ENCODE peak calls at places on chromosomes 1 and 21, in eight cellular contexts. Z is ovary; K is CD4-positive, alpha-beta T cell; G is psoas muscle; Y is pancreas; O is endodermal cell; F is upper lobe of left lung; Q is upper lobe of right lung. J is an unnamed sample. For H3K27me3, the result is how much of the 10 kb centered on the place peaks cover.

GRCh38 chr1:175628548-175629317 is 114.7 kb downstream of the TNR start:
- DNase-seq in O (no peak), F (no peak), G (peak), Q (no peak), K (no peak), Y (no peak), Z (no peak), J (no peak)

GRCh38 chr21:32411366-32412161 is 942 bp upstream of the EVA1C start:
- DNase-seq in G (peak), K (peak), O (peak), Y (peak), Q (peak), Z (peak), F (peak), J (peak)

GRCh38 chr1:88647749-88648415 is 36.2 kb upstream of the PKN2 start:
- DNase-seq in G (no peak), K (no peak), Z (no peak), O (no peak), Q (no peak), F (no peak), Y (no peak), J (no peak)

GRCh38 chr1:832136-832535 is 91.6 kb upstream of the SAMD11 start:
- DNase-seq in F (no peak), Z (no peak), O (no peak), Q (no peak), Y (no peak), K (no peak), G (no peak), J (no peak)

GRCh38 chr1:76351655-76352054 is 277.1 kb downstream of the ST6GALNAC3 start:
- DNase-seq in Y (no peak), Q (no peak), Z (no peak), G (no peak), O (no peak), K (no peak), F (no peak), J (no peak)

GRCh38 chr1:246608616-246609376 is 42.5 kb downstream of the CNST start:
- DNase-seq in Z (peak), G (peak), K (no peak), O (peak), Q (peak), F (no peak), Y (peak), J (no peak)

GRCh38 chr1:66648896-66649597 is 103.2 kb upstream of the DYNLT5 start:
- DNase-seq in Z (no peak), G (no peak), Q (no peak), O (no peak), F (no peak), Y (no peak), K (no peak), J (no peak)

GRCh38 chr1:179365342-179366092 is at the start of gene AXDND1:
- DNase-seq in Q (peak), G (peak), O (peak), Y (peak), K (peak), Z (peak), F (peak), J (peak)

GRCh38 chr1:162530318-162530984 is 31.1 kb upstream of the UAP1 start:
- DNase-seq in F (no peak), Q (no peak), Z (no peak), Y (no peak), G (no peak), O (peak), K (no peak), J (no peak)

GRCh38 chr1:15362096-15362736 is 47.5 kb upstream of the EFHD2 start:
- DNase-seq in Y (no peak), G (no peak), Q (no peak), Z (no peak), O (no peak), K (no peak), F (no peak), J (no peak)

GRCh38 chr21:33984021-33984481 is 68.4 kb upstream of the ATP5PO start:
- DNase-seq in F (peak), O (no peak), Y (no peak), Q (no peak), K (no peak), G (no peak), Z (no peak), J (no peak)

GRCh38 chr1:109115685-109116084 is 1.8 kb downstream of the ELAPOR1 start:
- DNase-seq in G (no peak), O (no peak), Z (no peak), F (no peak), Q (no peak), K (no peak), Y (no peak), J (no peak)

GRCh38 chr1:172720325-172720724 is 61.4 kb downstream of the FASLG start:
- DNase-seq in F (no peak), O (no peak), G (no peak), Y (no peak), K (no peak), Q (no peak), Z (no peak), J (no peak)

GRCh38 chr1:108057536-108057935 is 92.6 kb upstream of the VAV3 start:
- DNase-seq in G (peak), Y (no peak), K (no peak), O (peak), F (no peak), Q (no peak), Z (no peak), J (no peak)

GRCh38 chr1:172938676-172939075 is 112.1 kb downstream of the TNFSF18 start:
- DNase-seq in Y (no peak), F (no peak), K (no peak), O (no peak), Z (no peak), Q (no peak), G (no peak), J (no peak)

GRCh38 chr1:234743866-234744581 is 134.0 kb upstream of the IRF2BP2 start:
- DNase-seq in Q (peak), Y (no peak), O (peak), F (no peak), G (no peak), K (no peak), Z (peak), J (no peak)

DNA sequence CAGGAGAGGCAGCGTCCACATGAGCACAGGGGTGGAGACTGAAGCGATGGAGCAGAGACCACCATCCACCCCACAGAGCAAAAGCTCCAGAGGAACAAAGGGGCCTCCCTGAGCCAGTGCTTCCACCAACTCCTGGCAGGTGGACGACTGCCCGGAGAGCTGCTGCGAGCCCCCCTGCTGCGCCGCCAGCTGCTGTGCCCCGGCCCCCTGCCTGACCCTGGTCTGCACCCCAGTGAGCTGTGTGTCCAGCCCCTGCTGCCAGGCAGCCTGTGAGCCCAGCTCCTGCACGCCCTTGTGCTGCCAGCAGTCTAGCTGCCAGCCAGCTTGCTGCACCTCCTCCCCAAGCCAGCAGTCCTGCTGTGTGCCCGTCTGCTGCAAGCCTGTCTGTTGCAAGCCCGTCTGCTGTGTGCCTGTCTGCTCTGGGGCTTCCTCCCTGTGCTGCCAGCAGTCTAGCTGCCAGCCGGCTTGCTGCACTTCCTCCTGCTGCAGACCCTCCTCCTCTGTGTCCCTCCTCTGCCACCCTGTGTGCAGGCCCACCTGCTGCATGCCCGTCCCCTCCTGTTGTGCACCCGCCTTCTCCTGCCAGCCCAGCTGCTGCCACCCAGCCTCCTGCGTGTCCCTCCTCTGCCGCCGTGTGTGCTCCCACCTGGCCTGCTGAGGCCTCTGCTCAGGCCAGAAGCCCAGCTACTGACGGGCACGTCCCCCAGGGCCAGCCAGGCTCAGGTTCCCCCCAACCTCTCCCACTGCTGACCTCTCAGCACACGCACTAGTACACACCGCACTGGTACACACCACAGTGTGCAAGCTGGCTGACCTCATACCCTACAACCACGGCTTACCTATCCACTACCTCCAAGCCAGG is 5.4 kb downstream of the KRTAP10-12 start:
- DNase-seq in Q (no peak), Y (no peak), O (peak), K (no peak), G (no peak), Z (no peak), F (peak), J (no peak)
- H3K27me3 ChIP-seq in Q (half or more), Y (under half), O (under half), K (half or more), G (half or more), Z (under half), F (under half), J (under half)

GRCh38 chr1:177432897-177433296 is 262.1 kb downstream of the BRINP2 start:
- DNase-seq in O (no peak), Q (no peak), K (no peak), G (no peak), Y (no peak), F (no peak), Z (no peak), J (no peak)
- TF ChIP-seq CTCF in O (peak), Q (no peak), K (no peak), G (no peak), Y (no peak), F (no peak), Z (no peak), J (no peak)

DNA sequence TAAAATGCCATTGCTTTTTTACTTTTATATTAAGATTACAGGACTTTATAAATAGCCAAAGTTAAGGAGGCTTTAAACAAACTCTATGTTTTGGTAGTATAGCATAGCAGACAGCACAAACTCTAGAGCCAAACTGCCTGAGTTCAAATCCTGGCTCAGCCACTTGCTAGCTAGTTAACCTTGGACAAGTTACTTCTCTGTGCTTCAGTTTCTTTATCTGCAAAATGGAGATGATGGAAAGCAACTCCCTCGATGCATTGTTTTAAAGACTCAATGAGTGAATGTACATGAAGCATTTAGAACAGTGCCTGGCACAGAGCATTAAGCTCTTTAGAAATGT is 21.3 kb downstream of the C1QB start:
- DNase-seq in G (no peak), F (no peak), Q (no peak), K (no peak), Z (no peak), O (no peak), Y (no peak), J (no peak)
- H3K27me3 ChIP-seq in G (half or more), F (under half), Q (half or more), K (under half), Z (under half), O (under half), Y (under half), J (under half)

DNA sequence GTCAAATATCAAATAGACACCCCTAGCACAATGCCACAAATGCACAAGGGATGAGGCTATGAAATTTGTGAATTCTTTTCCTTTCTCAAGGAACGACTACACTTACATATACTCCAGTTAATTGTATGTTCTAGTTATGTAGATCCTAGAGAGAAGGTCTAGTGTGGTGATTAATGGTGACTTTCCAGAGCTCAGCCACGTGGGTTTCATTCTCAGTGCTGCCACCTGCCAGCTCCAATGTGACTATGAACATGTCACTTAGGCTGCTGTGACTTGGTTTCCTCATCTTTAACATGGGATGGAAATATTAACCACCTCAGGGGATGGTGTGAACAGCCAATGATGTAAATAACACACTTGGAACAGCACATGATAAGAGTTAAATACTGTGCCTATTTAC is 138.3 kb downstream of the APP start:
- DNase-seq in Z (no peak), Y (no peak), G (no peak), K (no peak), O (no peak), Q (no peak), F (no peak), J (no peak)
- TF ChIP-seq CTCF in Z (no peak), Y (no peak), G (no peak), K (no peak), O (peak), Q (no peak), F (no peak), J (no peak)

GRCh38 chr1:155077346-155077745 is 1.3 kb upstream of the EFNA3 start:
- DNase-seq in F (no peak), Y (no peak), O (peak), Q (no peak), K (no peak), G (no peak), Z (no peak), J (no peak)

GRCh38 chr1:155079487-155080249 is 1.0 kb downstream of the EFNA3 start:
- DNase-seq in Z (peak), K (no peak), Y (no peak), O (peak), F (peak), Q (no peak), G (no peak), J (no peak)

GRCh38 chr1:155077758-155078495 is 710 bp upstream of the EFNA3 start:
- DNase-seq in F (no peak), K (no peak), O (peak), Z (no peak), Y (no peak), G (no peak), Q (no peak), J (no peak)

GRCh38 chr1:155079210-155079486 is 511 bp downstream of the EFNA3 start:
- DNase-seq in O (no peak), F (no peak), G (no peak), Z (no peak), Q (no peak), K (no peak), Y (no peak), J (no peak)

DNA sequence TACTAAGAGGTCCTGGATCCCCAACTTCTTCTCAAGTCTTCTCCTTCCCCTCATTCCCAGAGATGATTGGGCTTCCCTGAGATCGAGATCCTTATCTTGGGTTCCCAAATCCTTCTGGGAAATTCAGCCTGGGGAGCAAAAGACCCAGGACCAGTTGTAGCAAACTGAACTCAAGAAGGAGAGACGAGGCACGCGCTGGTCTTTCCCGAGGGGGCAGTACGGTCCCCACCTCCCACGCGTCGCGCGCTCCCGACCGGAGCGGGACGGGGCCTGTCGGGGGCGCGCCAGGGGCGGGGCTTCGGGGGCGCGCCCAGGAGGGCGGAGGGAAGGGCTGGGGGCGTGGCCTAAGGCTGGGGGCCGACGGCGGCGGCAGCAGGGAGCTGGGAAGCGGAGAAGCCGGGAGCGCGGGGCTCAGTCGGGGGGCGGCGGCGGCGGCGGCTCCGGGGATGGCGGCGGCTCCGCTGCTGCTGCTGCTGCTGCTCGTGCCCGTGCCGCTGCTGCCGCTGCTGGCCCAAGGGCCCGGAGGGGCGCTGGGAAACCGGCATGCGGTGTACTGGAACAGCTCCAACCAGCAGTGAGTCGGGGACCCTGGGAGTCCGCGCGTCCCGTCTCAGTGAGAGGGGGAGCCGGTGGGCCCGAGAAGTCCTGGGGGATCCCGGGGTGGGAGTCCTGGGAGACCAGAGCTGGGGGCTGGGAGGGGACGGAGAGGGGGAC is at the start of gene EFNA3:
- DNase-seq in Y (peak), Z (peak), O (peak), K (peak), F (peak), G (peak), Q (peak), J (peak)
- H3K27me3 ChIP-seq in Y (under half), Z (under half), O (half or more), K (under half), F (under half), G (under half), Q (under half), J (under half)

DNA sequence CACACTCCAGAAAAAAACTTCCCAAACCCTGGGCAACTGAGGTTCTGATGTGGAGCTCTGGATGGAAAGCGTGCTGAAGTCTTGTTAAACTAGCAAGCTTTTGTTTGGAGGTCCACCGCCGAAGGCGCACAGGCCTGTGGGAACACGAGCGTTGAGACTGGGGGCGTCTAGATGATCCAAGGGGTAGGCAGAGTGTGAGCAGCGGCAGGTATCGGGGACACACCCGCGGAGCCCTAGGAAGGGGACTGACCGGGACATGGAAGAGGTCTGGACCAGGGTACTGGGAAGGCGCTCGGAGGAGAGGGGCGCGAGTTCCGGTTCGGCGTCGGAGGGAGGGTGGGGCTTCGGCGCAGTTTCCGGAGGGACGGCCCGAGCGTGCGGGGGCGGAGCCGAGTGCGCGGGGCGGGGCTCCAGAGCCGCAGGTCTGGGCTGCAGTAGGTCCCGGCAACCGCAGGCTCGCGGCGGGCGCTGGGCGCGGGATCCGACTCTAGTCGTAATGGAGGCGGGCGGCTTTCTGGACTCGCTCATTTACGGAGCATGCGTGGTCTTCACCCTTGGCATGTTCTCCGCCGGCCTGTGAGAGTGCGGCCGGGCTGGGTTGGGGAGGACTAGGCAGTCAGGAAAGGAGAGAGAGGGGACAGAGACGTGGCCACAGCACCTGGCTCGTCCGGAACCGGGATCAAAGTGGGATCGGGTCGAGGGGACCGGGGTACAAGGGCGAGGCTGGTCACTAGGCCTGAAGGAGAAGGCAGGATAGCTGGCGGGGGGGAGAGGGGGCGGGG is at the start of gene SLC50A1:
- DNase-seq in Y (peak), O (peak), K (peak), Q (peak), G (peak), F (peak), Z (peak), J (peak)
- TF ChIP-seq CTCF in Y (no peak), O (peak), K (no peak), Q (peak), G (peak), F (peak), Z (peak), J (peak)

J was measured in dorsolateral prefrontal cortex.